ENCODE peak calls at places on chromosome 13, in six cellular contexts. Y, O, T, E, G and R are unnamed samples.

GRCh38 chr13:51225034-51225433 is 2.8 kb downstream of the FAM124A start:
- DNase-seq in Y (no peak), O (no peak), T (no peak), E (no peak), G (no peak), R (no peak)

GRCh38 chr13:25463496-25463895 is 91.7 kb downstream of the ATP8A2 start:
- DNase-seq in Y (no peak), O (no peak), T (no peak), E (no peak), G (no peak), R (no peak)

GRCh38 chr13:22726721-22727120 is 454.1 kb upstream of the SGCG start:
- DNase-seq in Y (no peak), O (no peak), T (no peak), E (no peak), G (no peak), R (no peak)

GRCh38 chr13:74134777-74135305 is 637 bp upstream of the KLF12 start:
- DNase-seq in Y (peak), O (no peak), T (peak), E (no peak), G (peak), R (peak)

GRCh38 chr13:93965587-93965986 is 513.9 kb downstream of the DCT start:
- DNase-seq in Y (no peak), O (no peak), T (no peak), E (no peak), G (no peak), R (no peak)

GRCh38 chr13:29562762-29563161 is 32.7 kb downstream of the SLC7A1 start:
- DNase-seq in Y (no peak), O (no peak), T (no peak), E (no peak), G (no peak), R (no peak)

GRCh38 chr13:72205773-72206172 is 338.8 kb upstream of the DACH1 start:
- DNase-seq in Y (no peak), O (no peak), T (no peak), E (no peak), G (no peak), R (no peak)

GRCh38 chr13:96821971-96822370 is 172.3 kb downstream of the OXGR1 start:
- DNase-seq in Y (no peak), O (no peak), T (no peak), E (no peak), G (no peak), R (no peak)

GRCh38 chr13:51240888-51241475 is 18.8 kb downstream of the FAM124A start:
- DNase-seq in Y (peak), O (no peak), T (no peak), E (no peak), G (no peak), R (no peak)

GRCh38 chr13:73850104-73850898 is 283.9 kb downstream of the KLF12 start:
- DNase-seq in Y (no peak), O (no peak), T (no peak), E (no peak), G (no peak), R (no peak)

GRCh38 chr13:57627663-57628062 is 3.9 kb upstream of the PCDH17 start:
- DNase-seq in Y (no peak), O (no peak), T (peak), E (no peak), G (no peak), R (no peak)

GRCh38 chr13:40590112-40590862 is 76.2 kb downstream of the FOXO1 start:
- DNase-seq in Y (no peak), O (no peak), T (no peak), E (no peak), G (no peak), R (no peak)

GRCh38 chr13:105363747-105364177 is 1171.7 kb downstream of the EFNB2 start:
- DNase-seq in Y (no peak), O (no peak), T (no peak), E (no peak), G (no peak), R (no peak)

GRCh38 chr13:109900320-109900719 is 113.9 kb upstream of the IRS2 start:
- DNase-seq in Y (no peak), O (no peak), T (no peak), E (no peak), G (no peak), R (no peak)
- TF ChIP-seq TAF1 in Y (no peak), O (no peak), T (no peak), E (no peak), G (no peak), R (no peak)

GRCh38 chr13:32255744-32256120 is 59.4 kb downstream of the ZAR1L start:
- DNase-seq in Y (no peak), O (peak), T (no peak), E (no peak), G (no peak), R (no peak)

GRCh38 chr13:32254416-32254815 is 60.7 kb downstream of the ZAR1L start:
- DNase-seq in Y (no peak), O (no peak), T (no peak), E (no peak), G (no peak), R (no peak)

GRCh38 chr13:32252812-32253440 is 62.2 kb downstream of the ZAR1L start:
- DNase-seq in Y (no peak), O (no peak), T (no peak), E (no peak), G (no peak), R (no peak)

GRCh38 chr13:32254916-32255743 is 60.0 kb downstream of the ZAR1L start:
- DNase-seq in Y (no peak), O (peak), T (no peak), E (no peak), G (no peak), R (no peak)

GRCh38 chr13:32253911-32254399 is 61.2 kb downstream of the ZAR1L start:
- DNase-seq in Y (no peak), O (no peak), T (no peak), E (no peak), G (no peak), R (no peak)
- TF ChIP-seq POLR2A in Y (no peak), O (no peak), T (no peak), E (no peak), G (no peak), R (no peak)

GRCh38 chr13:52454459-52454824 is 836 bp upstream of the CKAP2 start:
- DNase-seq in Y (no peak), O (no peak), T (peak), E (peak), G (no peak), R (peak)
- TF ChIP-seq TAF1 in Y (no peak), O (no peak), T (no peak), E (peak), G (no peak), R (no peak)

GRCh38 chr13:80338781-80339577 is 1.9 kb downstream of the SPRY2 start:
- DNase-seq in Y (peak), O (peak), T (peak), E (no peak), G (no peak), R (no peak)
- TF ChIP-seq POLR2A in Y (no peak), O (no peak), T (no peak), E (peak), G (no peak), R (no peak)

GRCh38 chr13:98475521-98475920 is 101.4 kb downstream of the STK24 start:
- DNase-seq in Y (peak), O (no peak), T (peak), E (no peak), G (no peak), R (no peak)

GRCh38 chr13:98476106-98476505 is 100.8 kb downstream of the STK24 start:
- DNase-seq in Y (no peak), O (no peak), T (no peak), E (no peak), G (peak), R (peak)

GRCh38 chr13:98474761-98475160 is 102.1 kb downstream of the STK24 start:
- DNase-seq in Y (no peak), O (no peak), T (no peak), E (no peak), G (no peak), R (no peak)

GRCh38 chr13:98478134-98479129 is 98.5 kb downstream of the STK24 start:
- DNase-seq in Y (no peak), O (no peak), T (peak), E (peak), G (no peak), R (no peak)

GRCh38 chr13:98476538-98476966 is 100.4 kb downstream of the STK24 start:
- DNase-seq in Y (no peak), O (no peak), T (peak), E (peak), G (peak), R (peak)
- TF ChIP-seq TAF1 in Y (no peak), O (no peak), T (peak), E (peak), G (peak), R (no peak)

GRCh38 chr13:113122571-113123225 is at the start of gene F10:
- DNase-seq in Y (peak), O (peak), T (peak), E (no peak), G (no peak), R (no peak)
- TF ChIP-seq POLR2A in Y (no peak), O (peak), T (no peak), E (no peak), G (no peak), R (no peak)

DNA sequence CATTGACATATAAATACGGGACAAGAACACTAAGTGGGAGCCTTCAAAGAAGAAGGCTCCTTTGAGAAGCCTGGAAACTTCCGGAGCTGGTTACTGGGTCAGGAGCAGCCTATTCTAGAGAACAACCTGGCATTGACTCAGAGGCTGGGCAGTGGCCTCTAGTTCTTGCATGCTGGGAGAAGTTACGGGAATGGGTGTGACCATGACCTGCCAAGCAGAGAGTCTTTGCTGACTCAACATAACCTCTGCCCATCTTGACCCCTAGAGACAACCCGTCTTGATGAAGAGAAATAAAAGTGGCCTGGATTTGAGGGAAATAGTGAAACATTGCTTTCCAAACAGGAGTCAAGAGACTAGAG is 21.0 kb downstream of the STARD13 start:
- DNase-seq in Y (no peak), O (no peak), T (no peak), E (no peak), G (no peak), R (no peak)
- TF ChIP-seq TAF1 in Y (no peak), O (no peak), T (no peak), E (no peak), G (no peak), R (no peak)